ENCODE peak calls at places on chromosomes 12 and 14, in ten cellular contexts. C, F, P, A, K, L, S, W, J and V are unnamed samples.

GRCh38 chr12:32568241-32568640 is 110.9 kb upstream of the DNM1L start:
- DNase-seq in J (no peak), L (no peak), S (no peak), C (peak), A (peak), K (peak), F (peak), P (no peak), W (peak), V (no peak)

GRCh38 chr14:38887696-38888095 is 215.3 kb downstream of the SEC23A start:
- DNase-seq in F (no peak), C (no peak), J (no peak), K (no peak), A (no peak), P (no peak), L (no peak), W (no peak), S (no peak), V (no peak)

GRCh38 chr12:69501154-69501895 is 31.1 kb downstream of the FRS2 start:
- DNase-seq in K (peak), C (no peak), L (no peak), J (no peak), F (no peak), P (no peak), W (no peak), A (no peak), S (no peak), V (no peak)

GRCh38 chr12:93868771-93869170 is 191.6 kb downstream of the CRADD start:
- DNase-seq in W (no peak), F (no peak), P (no peak), C (peak), L (no peak), J (no peak), S (no peak), A (no peak), K (no peak), V (no peak)

GRCh38 chr12:72134934-72135333 is 137.2 kb upstream of the TRHDE start:
- DNase-seq in F (no peak), A (no peak), J (no peak), S (no peak), K (no peak), W (no peak), P (no peak), L (no peak), C (no peak), V (no peak)

GRCh38 chr14:53929871-53930685 is 26.5 kb downstream of the BMP4 start:
- DNase-seq in W (no peak), L (peak), S (no peak), F (peak), A (no peak), J (no peak), P (no peak), C (no peak), K (no peak), V (peak)

GRCh38 chr14:90276627-90277367 is 20.4 kb downstream of the PSMC1 start:
- DNase-seq in P (no peak), S (no peak), W (no peak), J (no peak), C (no peak), A (no peak), K (no peak), L (no peak), F (no peak), V (no peak)

GRCh38 chr14:105862581-105863239 is 336.3 kb downstream of the TMEM121 start:
- DNase-seq in F (no peak), L (peak), J (no peak), W (no peak), P (no peak), A (no peak), C (no peak), S (no peak), K (no peak), V (no peak)

GRCh38 chr14:42665083-42665482 is 1058.4 kb downstream of the LRFN5 start:
- DNase-seq in C (no peak), P (no peak), K (no peak), F (no peak), W (no peak), J (no peak), S (no peak), A (no peak), L (no peak), V (no peak)

GRCh38 chr12:58915634-58916033 is 4.7 kb downstream of the LRIG3 start:
- DNase-seq in L (no peak), S (no peak), W (peak), K (no peak), P (no peak), A (no peak), F (no peak), C (peak), J (no peak), V (no peak)

GRCh38 chr14:54085137-54085810 is 128.6 kb upstream of the BMP4 start:
- DNase-seq in C (peak), L (no peak), K (no peak), J (no peak), S (no peak), P (no peak), A (no peak), W (no peak), F (no peak), V (no peak)

GRCh38 chr12:124273630-124274029 is 21.3 kb upstream of the RFLNA start:
- DNase-seq in K (peak), J (no peak), S (no peak), L (peak), C (peak), W (no peak), P (no peak), F (peak), A (no peak), V (peak)

GRCh38 chr14:49972840-49973239 is 80.0 kb downstream of the ARF6 start:
- DNase-seq in S (peak), L (no peak), K (no peak), A (peak), P (no peak), F (peak), J (no peak), C (peak), W (peak), V (peak)

GRCh38 chr14:100536721-100537700 is 50.2 kb downstream of the BEGAIN start:
- DNase-seq in W (no peak), L (no peak), C (no peak), F (no peak), S (peak), J (peak), A (no peak), K (no peak), P (peak), V (no peak)

GRCh38 chr12:104535383-104535782 is 78.6 kb downstream of the CHST11 start:
- DNase-seq in S (no peak), L (no peak), A (no peak), P (no peak), C (no peak), K (no peak), W (no peak), J (no peak), F (no peak), V (no peak)

GRCh38 chr14:45811155-45811554 is 558.2 kb upstream of the MIS18BP1 start:
- DNase-seq in A (no peak), P (no peak), K (no peak), W (no peak), F (no peak), L (no peak), S (no peak), C (no peak), J (no peak), V (no peak)

GRCh38 chr12:10395390-10395998 is 5.7 kb upstream of the KLRK1 start:
- DNase-seq in J (no peak), A (peak), K (peak), C (peak), L (peak), W (peak), F (no peak), P (no peak), S (peak), V (peak)

GRCh38 chr12:62372134-62372533 is 94.5 kb upstream of the MON2 start:
- DNase-seq in S (no peak), P (no peak), K (no peak), F (no peak), L (no peak), C (no peak), A (no peak), J (no peak), W (no peak), V (no peak)

GRCh38 chr12:3218150-3218845 is 141.1 kb downstream of the TSPAN9 start:
- DNase-seq in K (no peak), L (peak), J (no peak), A (peak), F (no peak), C (peak), S (peak), W (peak), P (no peak), V (no peak)

GRCh38 chr12:14410841-14411569 is 45.5 kb downstream of the ATF7IP start:
- DNase-seq in L (no peak), F (no peak), S (no peak), A (no peak), K (no peak), J (no peak), P (no peak), C (no peak), W (no peak), V (no peak)

DNA sequence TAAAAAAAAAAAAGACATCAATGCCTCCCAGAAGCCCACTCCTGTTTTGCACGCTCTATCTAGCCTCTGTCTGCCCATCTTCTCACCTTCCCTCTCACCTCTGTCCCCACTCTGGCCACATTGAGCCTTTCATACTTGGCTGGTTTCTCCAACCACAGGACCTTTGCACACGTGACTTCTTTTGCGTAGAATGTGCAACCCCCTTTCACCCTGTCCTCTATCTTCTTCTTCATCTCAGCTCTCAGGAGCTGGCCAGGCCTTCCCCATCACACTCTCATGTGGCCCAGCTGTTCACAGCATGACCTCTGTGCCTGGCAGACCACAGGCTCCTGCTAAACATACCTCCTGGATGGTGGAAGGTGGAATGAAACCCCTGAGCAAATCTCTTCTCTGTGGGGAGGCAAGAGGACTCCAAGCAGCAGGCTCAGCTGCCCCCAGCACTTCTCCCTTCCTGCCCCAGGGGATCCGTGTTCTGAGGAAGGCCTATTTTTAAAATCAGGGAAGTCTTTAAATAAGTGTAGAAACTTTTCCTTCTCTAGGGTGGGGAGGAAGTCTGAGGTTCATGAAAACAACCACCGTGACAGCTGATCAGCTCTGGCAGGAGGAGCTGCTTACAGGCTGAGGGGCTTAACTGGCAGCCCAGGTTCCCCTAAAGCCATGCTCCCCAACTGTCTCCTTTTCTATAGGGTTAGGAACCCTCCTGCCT is 11.6 kb downstream of the HVCN1 start:
- DNase-seq in W (no peak), L (peak), S (no peak), A (no peak), F (no peak), C (no peak), K (no peak), P (no peak), J (no peak), V (no peak)
- TF ChIP-seq CTCF in W (no peak), L (no peak), S (no peak), A (no peak), F (no peak), C (no peak), K (no peak), P (no peak), J (no peak), V (no peak)

DNA sequence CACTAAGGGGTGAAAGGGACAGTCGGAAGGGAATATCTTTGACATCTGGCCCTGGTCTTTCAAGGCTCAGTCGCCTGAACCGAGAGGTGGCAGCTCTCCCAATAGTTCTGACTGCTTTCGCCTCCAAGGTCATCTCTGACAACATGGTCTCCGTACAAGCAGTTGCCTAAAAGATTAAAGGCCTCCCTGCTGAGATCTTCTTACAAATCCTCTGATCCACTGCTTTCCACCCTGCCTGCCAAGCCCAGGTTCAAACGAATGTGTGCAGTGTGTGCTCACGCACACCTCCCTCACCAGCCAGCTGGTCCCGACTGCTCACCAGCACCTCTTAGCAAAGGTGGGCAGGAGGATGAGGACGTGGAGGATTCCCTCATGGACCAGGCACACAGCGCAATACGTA is 10.4 kb downstream of the B4GALNT3 start:
- DNase-seq in A (no peak), J (no peak), K (no peak), P (no peak), F (no peak), S (no peak), C (no peak), L (no peak), W (no peak), V (no peak)
- TF ChIP-seq CTCF in A (no peak), J (no peak), K (no peak), P (no peak), F (no peak), S (no peak), C (no peak), L (no peak), W (no peak), V (no peak)

GRCh38 chr14:47675239-47675488 is 241 bp downstream of the MDGA2 start:
- DNase-seq in A (no peak), S (no peak), K (no peak), P (no peak), C (no peak), L (no peak), W (no peak), J (no peak), F (no peak), V (no peak)

GRCh38 chr14:47675489-47676300 is at the start of gene MDGA2:
- DNase-seq in F (no peak), J (no peak), L (no peak), W (no peak), A (no peak), P (no peak), C (no peak), S (no peak), K (no peak), V (no peak)

GRCh38 chr14:47678157-47678556 is 2.8 kb upstream of the MDGA2 start:
- DNase-seq in S (no peak), A (no peak), F (no peak), W (no peak), L (no peak), C (no peak), K (no peak), J (no peak), P (no peak), V (no peak)

GRCh38 chr14:47676301-47676617 is 854 bp upstream of the MDGA2 start:
- DNase-seq in P (no peak), L (no peak), A (no peak), J (no peak), F (no peak), S (no peak), K (no peak), W (no peak), C (no peak), V (no peak)

DNA sequence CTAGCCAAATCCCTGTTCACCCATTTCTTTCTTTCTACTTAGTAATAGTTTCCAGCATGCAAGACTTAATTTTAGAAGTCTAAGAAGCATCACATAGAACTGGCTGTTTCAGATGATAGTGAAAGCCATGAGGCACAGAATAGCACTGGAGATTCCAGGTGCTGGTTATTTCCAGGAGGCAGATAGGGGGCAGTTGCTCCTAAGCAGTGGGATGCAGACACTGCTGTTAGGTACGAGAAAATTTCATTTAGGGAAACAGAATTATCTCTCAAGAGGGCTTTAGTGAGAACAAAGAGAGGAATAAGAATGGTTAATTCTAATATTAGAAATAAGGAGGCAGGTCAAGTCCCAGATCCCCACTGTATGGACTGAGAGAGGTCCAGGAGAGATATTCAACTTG is 3.6 kb upstream of the MDGA2 start:
- DNase-seq in F (no peak), S (no peak), P (no peak), A (no peak), W (no peak), J (no peak), K (no peak), L (no peak), C (no peak), V (no peak)
- TF ChIP-seq CTCF in F (peak), S (no peak), P (no peak), A (no peak), W (no peak), J (no peak), K (no peak), L (no peak), C (no peak), V (no peak)

GRCh38 chr12:26003065-26003464 is 44.6 kb downstream of the RASSF8 start:
- DNase-seq in W (no peak), S (no peak), K (no peak), C (no peak), A (no peak), J (no peak), F (no peak), P (no peak), L (no peak), V (no peak)

GRCh38 chr12:25996677-25997076 is 38.2 kb downstream of the RASSF8 start:
- DNase-seq in F (no peak), L (no peak), K (no peak), P (no peak), W (no peak), S (no peak), J (no peak), A (no peak), C (no peak), V (no peak)

GRCh38 chr12:26000883-26001282 is 42.4 kb downstream of the RASSF8 start:
- DNase-seq in S (no peak), W (no peak), C (no peak), L (no peak), P (no peak), K (no peak), J (no peak), F (no peak), A (no peak), V (no peak)

GRCh38 chr12:25997401-25997973 is 39.0 kb downstream of the RASSF8 start:
- DNase-seq in C (peak), S (no peak), W (peak), F (peak), J (no peak), K (peak), P (no peak), L (no peak), A (peak), V (no peak)

DNA sequence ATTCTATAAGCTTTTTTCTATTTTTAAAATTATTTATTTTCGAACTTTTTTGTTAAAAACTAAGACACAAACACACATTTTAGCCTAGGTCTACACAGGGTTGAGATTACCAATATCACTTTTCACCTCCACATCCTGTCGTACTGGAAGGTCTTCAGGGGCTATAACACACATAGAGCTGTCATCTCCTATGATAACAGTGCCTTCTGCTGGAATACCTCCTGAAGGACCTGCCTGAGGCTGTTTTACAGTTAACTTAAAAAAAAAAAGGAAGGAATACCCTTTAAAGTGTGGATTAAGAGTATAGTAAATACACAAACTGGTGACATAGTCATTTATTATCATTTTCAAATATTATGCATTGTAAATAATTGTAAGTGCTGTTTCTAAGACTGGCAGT is 43.0 kb downstream of the RASSF8 start:
- DNase-seq in A (no peak), P (no peak), F (no peak), L (no peak), W (no peak), J (no peak), K (no peak), C (no peak), S (no peak), V (no peak)
- TF ChIP-seq CTCF in A (no peak), P (no peak), F (no peak), L (no peak), W (no peak), J (no peak), K (no peak), C (no peak), S (no peak), V (no peak)

DNA sequence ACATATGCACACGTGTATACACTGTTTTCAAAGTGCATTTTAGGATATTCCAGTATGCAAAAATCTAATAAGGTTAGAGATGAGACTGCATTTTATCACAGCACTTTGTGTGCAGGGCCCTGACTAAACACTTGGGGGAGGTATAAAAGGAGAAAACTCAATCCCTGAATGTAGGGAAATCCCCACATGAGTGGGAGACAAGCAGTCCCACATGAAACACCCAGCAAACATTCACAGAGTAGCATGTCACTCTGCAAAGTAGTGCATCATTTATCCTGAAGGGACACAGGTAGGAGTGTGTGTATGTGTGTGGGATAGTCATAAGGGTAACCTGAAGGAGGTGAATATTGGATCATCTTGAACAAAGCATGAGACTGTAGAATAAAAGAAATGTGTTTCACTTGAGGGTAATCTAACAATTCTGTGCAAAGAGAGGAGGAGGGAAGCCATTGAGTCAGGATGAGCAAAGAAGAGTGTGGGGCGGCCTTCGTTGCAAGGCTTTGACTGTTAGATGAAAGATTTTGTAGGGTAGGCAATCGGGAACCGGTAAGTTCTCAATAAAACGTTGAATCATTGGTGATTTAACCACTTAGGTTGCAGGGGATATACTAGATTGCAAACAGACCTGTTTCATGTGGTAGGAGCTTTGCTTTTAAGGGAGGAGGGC is 2.9 kb downstream of the PRPF40B start:
- DNase-seq in A (no peak), C (no peak), S (no peak), W (no peak), L (no peak), K (no peak), J (no peak), P (no peak), F (no peak), V (no peak)
- TF ChIP-seq CTCF in A (no peak), C (peak), S (no peak), W (peak), L (peak), K (no peak), J (no peak), P (no peak), F (no peak), V (no peak)

GRCh38 chr14:101557811-101558738 is 3.2 kb upstream of the DIO3 start:
- DNase-seq in C (peak), K (no peak), F (no peak), W (no peak), J (no peak), S (peak), L (no peak), A (no peak), P (no peak), V (peak)
- TF ChIP-seq CTCF in C (no peak), K (no peak), F (peak), W (no peak), J (no peak), S (no peak), L (peak), A (peak), P (no peak), V (no peak)

DNA sequence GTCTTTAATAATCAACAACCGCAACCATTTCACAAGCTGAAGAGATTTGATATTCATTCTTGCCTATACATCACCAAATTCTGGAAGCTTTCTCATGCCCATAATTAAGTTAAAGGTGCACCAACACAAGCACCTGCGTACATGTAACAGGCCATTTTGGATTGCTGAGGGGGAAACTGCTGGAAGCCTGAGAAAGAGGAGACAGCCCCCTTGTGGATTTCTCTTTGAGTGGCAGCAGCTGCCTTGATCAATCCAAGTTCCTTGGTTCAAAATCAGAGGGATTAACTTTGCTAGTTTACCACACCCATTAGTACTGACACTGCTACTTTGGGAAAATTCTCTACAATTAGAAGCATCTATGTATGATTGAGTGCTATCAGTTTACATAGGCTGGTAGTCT is 321.1 kb downstream of the NOVA1 start:
- DNase-seq in K (no peak), L (no peak), S (no peak), F (no peak), W (no peak), P (no peak), C (no peak), J (no peak), A (no peak), V (no peak)
- TF ChIP-seq CTCF in K (no peak), L (no peak), S (no peak), F (no peak), W (no peak), P (no peak), C (peak), J (no peak), A (no peak), V (no peak)